ENCODE peak calls at places on chromosomes 2 and 18, in eight cellular contexts. P is cardiac fibroblast; I is EL; W is HEK293T; T is HuH-7.5; V is left kidney; U is stimulated activated CD4-positive, alpha-beta T cell treated with anti-CD3 and anti-CD28 coated beads, TNF-alpha, amount 100 ng/mL, for 1 hour; X is HTR-8/SVneo. M is an unnamed sample.

GRCh38 chr2:20532634-20533437 is 86.0 kb downstream of the RHOB start:
- DNase-seq in P (peak; percentile 34), I (no peak), W (no peak), T (no peak), V (peak; percentile 58), U (no peak), X (peak; percentile 69), M (no peak)

GRCh38 chr18:58892536-58892935 is 27.9 kb downstream of the ZNF532 start:
- DNase-seq in P (no peak), I (no peak), W (no peak), T (no peak), V (no peak), U (no peak), X (no peak), M (no peak)

GRCh38 chr2:45390433-45390832 is 220.6 kb downstream of the SRBD1 start:
- DNase-seq in P (no peak), I (no peak), W (no peak), T (no peak), V (peak; percentile 40), U (no peak), X (no peak), M (peak; percentile 35)

GRCh38 chr2:40168032-40168431 is 283.9 kb downstream of the SLC8A1 start:
- DNase-seq in P (peak; percentile 47), I (no peak), W (no peak), T (no peak), V (no peak), U (no peak), X (no peak), M (no peak)

GRCh38 chr2:44560352-44560751 is 198.6 kb downstream of the CAMKMT start:
- DNase-seq in P (no peak), I (no peak), W (no peak), T (no peak), V (no peak), U (no peak), X (no peak), M (no peak)

GRCh38 chr2:100780203-100781008 is 39.5 kb upstream of the NPAS2 start:
- DNase-seq in P (peak; percentile 68), I (no peak), W (no peak), T (peak; percentile 58), V (peak; percentile 76), U (no peak), X (peak; percentile 44), M (peak; percentile 73)

GRCh38 chr2:32496657-32497056 is 131.2 kb upstream of the TTC27 start:
- DNase-seq in P (no peak), I (no peak), W (no peak), T (no peak), V (no peak), U (no peak), X (no peak), M (no peak)

GRCh38 chr2:179020156-179020750 is 29.7 kb downstream of the CCDC141 start:
- DNase-seq in P (peak; percentile 5), I (peak; percentile 23), W (peak; percentile 49), T (peak; percentile 6), V (peak; percentile 18), U (no peak), X (no peak), M (no peak)

GRCh38 chr18:70044626-70045025 is 97.0 kb upstream of the CD226 start:
- DNase-seq in P (peak; percentile 91), I (peak; percentile 97), W (no peak), T (no peak), V (no peak), U (no peak), X (peak; percentile 36), M (peak; percentile 93)

GRCh38 chr2:234003972-234004617 is 46.4 kb upstream of the SPP2 start:
- DNase-seq in P (peak; percentile 83), I (peak; percentile 96), W (peak; percentile 28), T (no peak), V (no peak), U (no peak), X (peak; percentile 79), M (peak; percentile 44)

GRCh38 chr18:54983041-54983686 is 23.9 kb upstream of the CCDC68 start:
- DNase-seq in P (peak; percentile 80), I (peak; percentile 68), W (peak; percentile 38), T (peak; percentile 28), V (peak; percentile 77), U (no peak), X (peak; percentile 27), M (peak; percentile 33)

GRCh38 chr2:118641711-118642110 is 205.7 kb downstream of the EN1 start:
- DNase-seq in P (no peak), I (no peak), W (no peak), T (no peak), V (no peak), U (no peak), X (no peak), M (no peak)

GRCh38 chr2:85523906-85524566 is 14.9 kb upstream of the MAT2A start:
- DNase-seq in P (peak; percentile 51), I (no peak), W (no peak), T (no peak), V (peak; percentile 55), U (no peak), X (no peak), M (no peak)

GRCh38 chr2:212384027-212384426 is 154.6 kb downstream of the ERBB4 start:
- DNase-seq in P (no peak), I (no peak), W (no peak), T (no peak), V (peak; percentile 27), U (no peak), X (no peak), M (no peak)

GRCh38 chr2:192887296-192887695 is 692.6 kb upstream of the TMEFF2 start:
- DNase-seq in P (no peak), I (no peak), W (no peak), T (no peak), V (peak; percentile 57), U (no peak), X (no peak), M (no peak)

GRCh38 chr2:225725726-225726125 is 326.2 kb downstream of the NYAP2 start:
- DNase-seq in P (no peak), I (no peak), W (no peak), T (no peak), V (no peak), U (no peak), X (no peak), M (no peak)

GRCh38 chr2:20231632-20232031 is 6.7 kb upstream of the SDC1 start:
- DNase-seq in P (no peak), I (peak; percentile 78), W (no peak), T (no peak), V (no peak), U (no peak), X (peak; percentile 80), M (no peak)

GRCh38 chr2:170217778-170218251 is 39.9 kb downstream of the MYO3B start:
- DNase-seq in P (peak; percentile 56), I (no peak), W (no peak), T (no peak), V (no peak), U (no peak), X (no peak), M (no peak)

GRCh38 chr2:183782436-183782835 is 658.2 kb downstream of the NUP35 start:
- DNase-seq in P (no peak), I (no peak), W (no peak), T (no peak), V (no peak), U (no peak), X (no peak), M (no peak)

GRCh38 chr2:37366773-37367172 is 22.3 kb downstream of the QPCT start:
- DNase-seq in P (no peak), I (no peak), W (no peak), T (no peak), V (no peak), U (no peak), X (no peak), M (no peak)

GRCh38 chr18:12317664-12318333 is 9.8 kb downstream of the TUBB6 start:
- DNase-seq in P (peak; percentile 78), I (peak; percentile 58), W (no peak), T (no peak), V (no peak), U (no peak), X (no peak), M (peak; percentile 59)

GRCh38 chr2:127081826-127082633 is 24.9 kb downstream of the BIN1 start:
- DNase-seq in P (peak; percentile 61), I (no peak), W (no peak), T (no peak), V (peak; percentile 77), U (peak; percentile 49), X (no peak), M (no peak)

GRCh38 chr2:223697921-223698645 is 95.9 kb upstream of the SCG2 start:
- DNase-seq in P (no peak), I (no peak), W (no peak), T (no peak), V (no peak), U (no peak), X (no peak), M (no peak)

GRCh38 chr2:79971807-79972206 is 332.7 kb downstream of the LRRTM1 start:
- DNase-seq in P (no peak), I (peak; percentile 54), W (no peak), T (no peak), V (no peak), U (no peak), X (no peak), M (no peak)

GRCh38 chr2:70516596-70516995 is 37.0 kb downstream of the TGFA start:
- DNase-seq in P (no peak), I (peak; percentile 60), W (no peak), T (no peak), V (no peak), U (no peak), X (peak; percentile 65), M (no peak)

GRCh38 chr2:45009303-45009927 is at the start of gene SIX2:
- DNase-seq in P (peak; percentile 99), I (peak; percentile 97), W (peak; percentile 94), T (peak; percentile 99), V (peak; percentile 99), U (no peak), X (peak; percentile 98), M (peak; percentile 76)

GRCh38 chr2:201542291-201542690 is 90.8 kb downstream of the STRADB start:
- DNase-seq in P (no peak), I (no peak), W (no peak), T (no peak), V (no peak), U (no peak), X (no peak), M (no peak)

GRCh38 chr2:198991431-198991830 is 466.3 kb downstream of the SATB2 start:
- DNase-seq in P (no peak), I (no peak), W (no peak), T (no peak), V (no peak), U (no peak), X (no peak), M (no peak)

GRCh38 chr2:235494716-235495372 is 1.0 kb downstream of the AGAP1 start:
- DNase-seq in P (peak; percentile 44), I (peak; percentile 44), W (no peak), T (no peak), V (peak; percentile 72), U (no peak), X (no peak), M (peak; percentile 33)

GRCh38 chr2:169693344-169693743 is 861 bp downstream of the CFAP210 start:
- DNase-seq in P (no peak), I (no peak), W (no peak), T (no peak), V (peak; percentile 49), U (no peak), X (no peak), M (no peak)